ENCODE peak calls at places on chromosomes 11 and 22, in ten cellular contexts. One of them, this sample, is unnamed.

GRCh38 chr11:124482362-124483147 is 37.1 kb upstream of the OR8B8 start:
- DNase-seq in gastrocnemius medialis: no peak
- DNase-seq in IMR-90: peak
- DNase-seq in HepG2: no peak
- DNase-seq in spleen: peak
- DNase-seq in heart left ventricle: no peak
- DNase-seq in ovary: no peak
- DNase-seq in HCT116: no peak
- DNase-seq in NB4: no peak
- DNase-seq in K562: peak
- DNase-seq in this sample: no peak

GRCh38 chr11:68840661-68841653 is 759 bp downstream of the CPT1A start:
- DNase-seq in gastrocnemius medialis: no peak
- DNase-seq in spleen: peak
- DNase-seq in heart left ventricle: peak
- DNase-seq in HepG2: no peak
- DNase-seq in NB4: peak
- DNase-seq in ovary: peak
- DNase-seq in IMR-90: peak
- DNase-seq in HCT116: no peak
- DNase-seq in K562: peak
- DNase-seq in this sample: peak

GRCh38 chr11:20443596-20443995 is 56.1 kb downstream of the PRMT3 start:
- DNase-seq in NB4: peak
- DNase-seq in IMR-90: peak
- DNase-seq in K562: peak
- DNase-seq in ovary: no peak
- DNase-seq in heart left ventricle: no peak
- DNase-seq in gastrocnemius medialis: no peak
- DNase-seq in HCT116: peak
- DNase-seq in HepG2: peak
- DNase-seq in spleen: no peak
- DNase-seq in this sample: no peak

GRCh38 chr11:73508243-73509176 is 89.4 kb downstream of the FAM168A start:
- DNase-seq in K562: no peak
- DNase-seq in HepG2: no peak
- DNase-seq in HCT116: no peak
- DNase-seq in gastrocnemius medialis: no peak
- DNase-seq in NB4: no peak
- DNase-seq in IMR-90: no peak
- DNase-seq in spleen: no peak
- DNase-seq in ovary: no peak
- DNase-seq in heart left ventricle: no peak
- DNase-seq in this sample: no peak

GRCh38 chr11:57500526-57500925 is 15.0 kb downstream of the SLC43A1 start:
- DNase-seq in HepG2: no peak
- DNase-seq in K562: no peak
- DNase-seq in HCT116: no peak
- DNase-seq in heart left ventricle: peak
- DNase-seq in gastrocnemius medialis: no peak
- DNase-seq in spleen: no peak
- DNase-seq in IMR-90: no peak
- DNase-seq in NB4: no peak
- DNase-seq in ovary: no peak
- DNase-seq in this sample: peak

GRCh38 chr11:12090061-12090572 is 20.3 kb upstream of the MICAL2 start:
- DNase-seq in IMR-90: peak
- DNase-seq in gastrocnemius medialis: no peak
- DNase-seq in HepG2: no peak
- DNase-seq in ovary: no peak
- DNase-seq in spleen: no peak
- DNase-seq in heart left ventricle: no peak
- DNase-seq in K562: peak
- DNase-seq in HCT116: peak
- DNase-seq in NB4: peak
- DNase-seq in this sample: no peak

GRCh38 chr11:2409026-2409553 is 8.5 kb downstream of the TSSC4 start:
- DNase-seq in ovary: no peak
- DNase-seq in NB4: no peak
- DNase-seq in HepG2: no peak
- DNase-seq in spleen: no peak
- DNase-seq in gastrocnemius medialis: no peak
- DNase-seq in heart left ventricle: no peak
- DNase-seq in HCT116: no peak
- DNase-seq in K562: no peak
- DNase-seq in IMR-90: no peak
- DNase-seq in this sample: no peak

GRCh38 chr11:18578975-18579598 is 9.4 kb downstream of the UEVLD start:
- DNase-seq in K562: peak
- DNase-seq in ovary: no peak
- DNase-seq in gastrocnemius medialis: no peak
- DNase-seq in heart left ventricle: no peak
- DNase-seq in HepG2: peak
- DNase-seq in NB4: no peak
- DNase-seq in HCT116: no peak
- DNase-seq in IMR-90: no peak
- DNase-seq in spleen: no peak
- DNase-seq in this sample: no peak

GRCh38 chr11:7473702-7474101 is 11.6 kb upstream of the OLFML1 start:
- DNase-seq in HCT116: no peak
- DNase-seq in K562: no peak
- DNase-seq in HepG2: no peak
- DNase-seq in spleen: no peak
- DNase-seq in NB4: peak
- DNase-seq in ovary: no peak
- DNase-seq in heart left ventricle: no peak
- DNase-seq in gastrocnemius medialis: no peak
- DNase-seq in IMR-90: no peak
- DNase-seq in this sample: no peak
- TF ChIP-seq CTCF in HCT116: no peak
- TF ChIP-seq CTCF in K562: no peak
- TF ChIP-seq CTCF in HepG2: no peak
- TF ChIP-seq CTCF in spleen: no peak
- TF ChIP-seq CTCF in NB4: no peak
- TF ChIP-seq CTCF in ovary: no peak
- TF ChIP-seq CTCF in heart left ventricle: no peak
- TF ChIP-seq CTCF in gastrocnemius medialis: no peak
- TF ChIP-seq CTCF in IMR-90: no peak
- TF ChIP-seq CTCF in this sample: no peak

GRCh38 chr11:61174275-61174674 is 13.0 kb upstream of the VPS37C start:
- DNase-seq in spleen: no peak
- DNase-seq in K562: no peak
- DNase-seq in HepG2: no peak
- DNase-seq in HCT116: no peak
- DNase-seq in ovary: no peak
- DNase-seq in heart left ventricle: no peak
- DNase-seq in gastrocnemius medialis: no peak
- DNase-seq in IMR-90: no peak
- DNase-seq in NB4: no peak
- DNase-seq in this sample: peak

GRCh38 chr11:61172353-61172752 is 11.1 kb upstream of the VPS37C start:
- DNase-seq in gastrocnemius medialis: no peak
- DNase-seq in K562: no peak
- DNase-seq in heart left ventricle: no peak
- DNase-seq in IMR-90: no peak
- DNase-seq in NB4: no peak
- DNase-seq in HCT116: no peak
- DNase-seq in HepG2: no peak
- DNase-seq in spleen: no peak
- DNase-seq in ovary: no peak
- DNase-seq in this sample: no peak

GRCh38 chr11:61171907-61172306 is 10.7 kb upstream of the VPS37C start:
- DNase-seq in spleen: no peak
- DNase-seq in K562: no peak
- DNase-seq in HCT116: no peak
- DNase-seq in gastrocnemius medialis: no peak
- DNase-seq in heart left ventricle: no peak
- DNase-seq in IMR-90: no peak
- DNase-seq in NB4: no peak
- DNase-seq in HepG2: no peak
- DNase-seq in ovary: no peak
- DNase-seq in this sample: no peak

GRCh38 chr11:61173456-61173855 is 12.2 kb upstream of the VPS37C start:
- DNase-seq in HCT116: no peak
- DNase-seq in spleen: no peak
- DNase-seq in heart left ventricle: no peak
- DNase-seq in ovary: no peak
- DNase-seq in NB4: peak
- DNase-seq in HepG2: peak
- DNase-seq in gastrocnemius medialis: no peak
- DNase-seq in K562: peak
- DNase-seq in IMR-90: peak
- DNase-seq in this sample: peak

DNA sequence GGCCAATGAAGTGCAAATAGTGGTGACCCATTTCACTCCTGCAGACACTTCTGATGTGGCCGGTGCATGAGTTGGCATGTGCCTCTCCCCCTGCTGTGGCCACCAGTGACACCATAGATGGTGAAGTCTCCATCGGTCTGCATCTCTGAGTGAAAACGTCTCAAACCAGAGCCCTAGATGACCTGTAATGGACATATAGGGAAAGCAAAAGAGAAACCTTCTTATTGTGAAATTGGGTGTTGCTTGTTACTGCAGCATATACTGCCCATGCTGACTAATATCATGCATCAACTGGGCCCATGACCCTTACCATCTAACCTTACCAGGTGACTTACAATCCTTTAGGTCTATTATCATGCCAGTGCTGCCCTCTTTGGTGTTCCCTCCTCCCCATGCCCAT is 11.7 kb upstream of the VPS37C start:
- DNase-seq in HCT116: no peak
- DNase-seq in IMR-90: no peak
- DNase-seq in HepG2: no peak
- DNase-seq in spleen: no peak
- DNase-seq in K562: no peak
- DNase-seq in heart left ventricle: no peak
- DNase-seq in NB4: no peak
- DNase-seq in ovary: no peak
- DNase-seq in gastrocnemius medialis: no peak
- DNase-seq in this sample: no peak
- H3K4me3 ChIP-seq in HCT116: no peak
- H3K4me3 ChIP-seq in IMR-90: no peak
- H3K4me3 ChIP-seq in HepG2: no peak
- H3K4me3 ChIP-seq in spleen: no peak
- H3K4me3 ChIP-seq in K562: no peak
- H3K4me3 ChIP-seq in heart left ventricle: no peak
- H3K4me3 ChIP-seq in NB4: no peak
- H3K4me3 ChIP-seq in ovary: no peak
- H3K4me3 ChIP-seq in gastrocnemius medialis: no peak
- H3K4me3 ChIP-seq in this sample: no peak

GRCh38 chr22:41929158-41929896 is 2.7 kb upstream of the TNFRSF13C start:
- DNase-seq in HCT116: no peak
- DNase-seq in gastrocnemius medialis: peak
- DNase-seq in spleen: peak
- DNase-seq in HepG2: no peak
- DNase-seq in IMR-90: no peak
- DNase-seq in heart left ventricle: no peak
- DNase-seq in NB4: no peak
- DNase-seq in ovary: no peak
- DNase-seq in K562: no peak
- DNase-seq in this sample: no peak

GRCh38 chr22:41932353-41932752 is 5.7 kb upstream of the TNFRSF13C start:
- DNase-seq in ovary: no peak
- DNase-seq in K562: no peak
- DNase-seq in HepG2: no peak
- DNase-seq in gastrocnemius medialis: no peak
- DNase-seq in IMR-90: no peak
- DNase-seq in heart left ventricle: no peak
- DNase-seq in HCT116: no peak
- DNase-seq in spleen: peak
- DNase-seq in NB4: no peak
- DNase-seq in this sample: no peak

GRCh38 chr22:41933411-41934177 is 7.0 kb upstream of the TNFRSF13C start:
- DNase-seq in IMR-90: no peak
- DNase-seq in HepG2: no peak
- DNase-seq in NB4: no peak
- DNase-seq in heart left ventricle: no peak
- DNase-seq in K562: no peak
- DNase-seq in gastrocnemius medialis: no peak
- DNase-seq in spleen: peak
- DNase-seq in HCT116: no peak
- DNase-seq in ovary: no peak
- DNase-seq in this sample: no peak

GRCh38 chr22:41934284-41935014 is 7.8 kb upstream of the TNFRSF13C start:
- DNase-seq in spleen: peak
- DNase-seq in IMR-90: no peak
- DNase-seq in heart left ventricle: no peak
- DNase-seq in NB4: no peak
- DNase-seq in ovary: no peak
- DNase-seq in HepG2: no peak
- DNase-seq in K562: no peak
- DNase-seq in HCT116: no peak
- DNase-seq in gastrocnemius medialis: no peak
- DNase-seq in this sample: no peak

DNA sequence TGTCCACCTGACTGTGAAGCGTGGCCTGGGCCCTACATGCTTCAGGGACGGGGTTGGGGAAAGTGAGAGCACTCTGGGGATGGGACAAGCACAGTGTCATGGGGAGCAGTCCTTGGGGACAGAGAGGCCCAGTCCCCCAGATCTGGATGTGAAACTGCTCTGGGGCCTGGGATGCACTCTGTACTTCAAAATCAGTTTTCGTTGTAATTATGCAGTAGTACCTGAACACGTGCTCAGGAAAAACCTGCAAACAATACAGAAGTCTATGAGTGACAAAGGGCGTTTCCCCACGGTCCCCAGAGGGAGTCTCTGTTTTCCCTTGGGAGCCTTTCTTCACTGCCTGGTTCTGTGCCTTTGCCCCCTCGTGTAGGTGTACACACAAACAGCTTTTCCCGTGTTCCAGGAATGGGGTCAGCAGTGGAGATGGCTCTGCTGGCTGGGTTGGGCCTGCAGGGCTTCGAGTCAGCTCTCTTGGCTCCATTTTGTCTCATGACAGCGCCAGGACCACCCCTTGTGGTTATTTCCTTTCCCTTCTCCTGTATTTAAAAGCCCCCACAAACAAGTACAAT is 5.2 kb upstream of the TNFRSF13C start:
- DNase-seq in HCT116: no peak
- DNase-seq in IMR-90: no peak
- DNase-seq in NB4: peak
- DNase-seq in heart left ventricle: no peak
- DNase-seq in gastrocnemius medialis: no peak
- DNase-seq in spleen: peak
- DNase-seq in ovary: no peak
- DNase-seq in K562: no peak
- DNase-seq in HepG2: no peak
- DNase-seq in this sample: no peak
- TF ChIP-seq POLR2A in HCT116: no peak
- TF ChIP-seq POLR2A in IMR-90: no peak
- TF ChIP-seq POLR2A in NB4: no peak
- TF ChIP-seq POLR2A in heart left ventricle: no peak
- TF ChIP-seq POLR2A in gastrocnemius medialis: no peak
- TF ChIP-seq POLR2A in spleen: no peak
- TF ChIP-seq POLR2A in ovary: no peak
- TF ChIP-seq POLR2A in K562: no peak
- TF ChIP-seq POLR2A in HepG2: no peak
- TF ChIP-seq POLR2A in this sample: no peak

DNA sequence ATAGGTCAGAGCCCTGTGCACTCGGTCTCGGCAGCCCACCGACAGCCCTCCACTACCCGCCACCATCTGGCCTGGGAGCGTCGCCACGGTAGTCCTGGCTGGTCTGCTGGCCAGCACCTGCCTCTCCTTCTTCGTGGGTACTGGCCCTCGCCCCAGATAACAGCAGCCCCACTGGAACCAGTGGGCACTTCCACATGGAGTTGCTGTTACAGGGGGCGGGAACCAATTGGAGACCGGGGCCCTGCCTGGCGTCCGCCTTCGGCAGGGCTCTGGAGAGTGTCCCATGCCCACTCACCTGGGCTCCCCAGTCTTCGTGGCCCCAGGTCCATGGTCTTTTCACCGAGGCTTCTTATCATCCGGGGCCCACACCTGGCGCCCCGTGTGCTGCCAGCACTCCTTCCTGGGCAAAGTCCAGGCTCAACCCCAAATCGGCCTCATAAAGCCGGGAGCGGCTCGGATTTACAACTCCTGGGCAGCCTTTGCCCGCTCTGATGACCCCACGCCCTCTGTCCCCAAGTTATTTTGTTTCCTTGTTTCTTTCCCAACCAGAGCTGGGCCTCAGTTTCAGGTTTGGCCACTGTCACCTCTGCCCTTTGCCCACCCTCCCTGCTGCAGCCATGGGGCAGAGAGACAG is 12.9 kb upstream of the EHD1 start:
- DNase-seq in heart left ventricle: peak
- DNase-seq in K562: no peak
- DNase-seq in spleen: no peak
- DNase-seq in ovary: no peak
- DNase-seq in HepG2: no peak
- DNase-seq in HCT116: no peak
- DNase-seq in gastrocnemius medialis: no peak
- DNase-seq in IMR-90: no peak
- DNase-seq in NB4: no peak
- DNase-seq in this sample: peak
- TF ChIP-seq CTCF in heart left ventricle: no peak
- TF ChIP-seq CTCF in K562: no peak
- TF ChIP-seq CTCF in spleen: no peak
- TF ChIP-seq CTCF in ovary: no peak
- TF ChIP-seq CTCF in HepG2: no peak
- TF ChIP-seq CTCF in HCT116: no peak
- TF ChIP-seq CTCF in gastrocnemius medialis: no peak
- TF ChIP-seq CTCF in IMR-90: no peak
- TF ChIP-seq CTCF in NB4: no peak
- TF ChIP-seq CTCF in this sample: no peak

This sample was measured in body of pancreas.